ENCODE peak calls at places on chromosomes 6 and 20, in ten cellular contexts. One of them, this sample, is unnamed.

GRCh38 chr20:58921564-58921963 is 59.5 kb upstream of the NELFCD start:
- DNase-seq in mesenteric fat pad: no peak
- DNase-seq in stimulated activated CD4-positive, alpha-beta T cell treated with anti-CD3 and anti-CD28 coated beads, Interleukin-1b, Interleukin-23, amount 100 ng/mL, for 1 hour: no peak
- DNase-seq in fibroblast of the conjunctiva: no peak
- DNase-seq in AG09309: no peak
- DNase-seq in psoas muscle: no peak
- DNase-seq in T-helper 17 cell: no peak
- DNase-seq in activated CD4-positive, alpha-beta T cell treated with anti-CD3 and anti-CD28 coated beads, Interleukin-2, amount 10 ng/mL, durations not matched to agents 7 days and 5 days: no peak
- DNase-seq in NCI-H1092 treated with DMSO at 0.1 percent for 48 hours: peak
- DNase-seq in glomerular endothelial cell: no peak
- DNase-seq in this sample: no peak

GRCh38 chr6:17505062-17505476 is 95.0 kb upstream of the FAM8A1 start:
- DNase-seq in mesenteric fat pad: no peak
- DNase-seq in stimulated activated CD4-positive, alpha-beta T cell treated with anti-CD3 and anti-CD28 coated beads, Interleukin-1b, Interleukin-23, amount 100 ng/mL, for 1 hour: no peak
- DNase-seq in fibroblast of the conjunctiva: no peak
- DNase-seq in AG09309: no peak
- DNase-seq in psoas muscle: no peak
- DNase-seq in T-helper 17 cell: no peak
- DNase-seq in activated CD4-positive, alpha-beta T cell treated with anti-CD3 and anti-CD28 coated beads, Interleukin-2, amount 10 ng/mL, durations not matched to agents 7 days and 5 days: no peak
- DNase-seq in NCI-H1092 treated with DMSO at 0.1 percent for 48 hours: no peak
- DNase-seq in glomerular endothelial cell: no peak
- DNase-seq in this sample: no peak

GRCh38 chr6:170047813-170048212 is 243.1 kb downstream of the DLL1 start:
- DNase-seq in mesenteric fat pad: peak
- DNase-seq in stimulated activated CD4-positive, alpha-beta T cell treated with anti-CD3 and anti-CD28 coated beads, Interleukin-1b, Interleukin-23, amount 100 ng/mL, for 1 hour: no peak
- DNase-seq in fibroblast of the conjunctiva: no peak
- DNase-seq in AG09309: no peak
- DNase-seq in psoas muscle: no peak
- DNase-seq in T-helper 17 cell: no peak
- DNase-seq in activated CD4-positive, alpha-beta T cell treated with anti-CD3 and anti-CD28 coated beads, Interleukin-2, amount 10 ng/mL, durations not matched to agents 7 days and 5 days: no peak
- DNase-seq in NCI-H1092 treated with DMSO at 0.1 percent for 48 hours: no peak
- DNase-seq in glomerular endothelial cell: no peak
- DNase-seq in this sample: no peak

GRCh38 chr6:99603421-99604160 is 3.0 kb upstream of the PRDM13 start:
- DNase-seq in mesenteric fat pad: no peak
- DNase-seq in stimulated activated CD4-positive, alpha-beta T cell treated with anti-CD3 and anti-CD28 coated beads, Interleukin-1b, Interleukin-23, amount 100 ng/mL, for 1 hour: no peak
- DNase-seq in fibroblast of the conjunctiva: no peak
- DNase-seq in AG09309: no peak
- DNase-seq in psoas muscle: no peak
- DNase-seq in T-helper 17 cell: no peak
- DNase-seq in activated CD4-positive, alpha-beta T cell treated with anti-CD3 and anti-CD28 coated beads, Interleukin-2, amount 10 ng/mL, durations not matched to agents 7 days and 5 days: no peak
- DNase-seq in NCI-H1092 treated with DMSO at 0.1 percent for 48 hours: peak
- DNase-seq in glomerular endothelial cell: no peak
- DNase-seq in this sample: no peak

GRCh38 chr6:47512872-47513271 is 35.3 kb downstream of the CD2AP start:
- DNase-seq in mesenteric fat pad: no peak
- DNase-seq in stimulated activated CD4-positive, alpha-beta T cell treated with anti-CD3 and anti-CD28 coated beads, Interleukin-1b, Interleukin-23, amount 100 ng/mL, for 1 hour: no peak
- DNase-seq in fibroblast of the conjunctiva: no peak
- DNase-seq in AG09309: no peak
- DNase-seq in psoas muscle: no peak
- DNase-seq in T-helper 17 cell: no peak
- DNase-seq in activated CD4-positive, alpha-beta T cell treated with anti-CD3 and anti-CD28 coated beads, Interleukin-2, amount 10 ng/mL, durations not matched to agents 7 days and 5 days: no peak
- DNase-seq in NCI-H1092 treated with DMSO at 0.1 percent for 48 hours: no peak
- DNase-seq in glomerular endothelial cell: no peak
- DNase-seq in this sample: no peak

GRCh38 chr20:62080249-62080993 is 14.7 kb upstream of the TAF4 start:
- DNase-seq in mesenteric fat pad: no peak
- DNase-seq in stimulated activated CD4-positive, alpha-beta T cell treated with anti-CD3 and anti-CD28 coated beads, Interleukin-1b, Interleukin-23, amount 100 ng/mL, for 1 hour: no peak
- DNase-seq in fibroblast of the conjunctiva: no peak
- DNase-seq in AG09309: no peak
- DNase-seq in psoas muscle: no peak
- DNase-seq in T-helper 17 cell: no peak
- DNase-seq in activated CD4-positive, alpha-beta T cell treated with anti-CD3 and anti-CD28 coated beads, Interleukin-2, amount 10 ng/mL, durations not matched to agents 7 days and 5 days: no peak
- DNase-seq in NCI-H1092 treated with DMSO at 0.1 percent for 48 hours: no peak
- DNase-seq in glomerular endothelial cell: no peak
- DNase-seq in this sample: no peak

GRCh38 chr6:136723780-136724179 is 68.5 kb downstream of the MAP3K5 start:
- DNase-seq in mesenteric fat pad: no peak
- DNase-seq in stimulated activated CD4-positive, alpha-beta T cell treated with anti-CD3 and anti-CD28 coated beads, Interleukin-1b, Interleukin-23, amount 100 ng/mL, for 1 hour: peak
- DNase-seq in fibroblast of the conjunctiva: no peak
- DNase-seq in AG09309: no peak
- DNase-seq in psoas muscle: no peak
- DNase-seq in T-helper 17 cell: no peak
- DNase-seq in activated CD4-positive, alpha-beta T cell treated with anti-CD3 and anti-CD28 coated beads, Interleukin-2, amount 10 ng/mL, durations not matched to agents 7 days and 5 days: peak
- DNase-seq in NCI-H1092 treated with DMSO at 0.1 percent for 48 hours: no peak
- DNase-seq in glomerular endothelial cell: no peak
- DNase-seq in this sample: peak

GRCh38 chr6:12656841-12657435 is 59.6 kb upstream of the PHACTR1 start:
- DNase-seq in mesenteric fat pad: no peak
- DNase-seq in stimulated activated CD4-positive, alpha-beta T cell treated with anti-CD3 and anti-CD28 coated beads, Interleukin-1b, Interleukin-23, amount 100 ng/mL, for 1 hour: no peak
- DNase-seq in fibroblast of the conjunctiva: peak
- DNase-seq in AG09309: no peak
- DNase-seq in psoas muscle: no peak
- DNase-seq in T-helper 17 cell: no peak
- DNase-seq in activated CD4-positive, alpha-beta T cell treated with anti-CD3 and anti-CD28 coated beads, Interleukin-2, amount 10 ng/mL, durations not matched to agents 7 days and 5 days: no peak
- DNase-seq in NCI-H1092 treated with DMSO at 0.1 percent for 48 hours: no peak
- DNase-seq in glomerular endothelial cell: no peak
- DNase-seq in this sample: no peak

GRCh38 chr20:62764156-62764935 is 31.9 kb upstream of the MRGBP start:
- DNase-seq in mesenteric fat pad: no peak
- DNase-seq in stimulated activated CD4-positive, alpha-beta T cell treated with anti-CD3 and anti-CD28 coated beads, Interleukin-1b, Interleukin-23, amount 100 ng/mL, for 1 hour: no peak
- DNase-seq in fibroblast of the conjunctiva: no peak
- DNase-seq in AG09309: no peak
- DNase-seq in psoas muscle: peak
- DNase-seq in T-helper 17 cell: no peak
- DNase-seq in activated CD4-positive, alpha-beta T cell treated with anti-CD3 and anti-CD28 coated beads, Interleukin-2, amount 10 ng/mL, durations not matched to agents 7 days and 5 days: no peak
- DNase-seq in NCI-H1092 treated with DMSO at 0.1 percent for 48 hours: no peak
- DNase-seq in glomerular endothelial cell: no peak
- DNase-seq in this sample: no peak

GRCh38 chr6:120857422-120857821 is 476.9 kb downstream of the TBC1D32 start:
- DNase-seq in mesenteric fat pad: no peak
- DNase-seq in stimulated activated CD4-positive, alpha-beta T cell treated with anti-CD3 and anti-CD28 coated beads, Interleukin-1b, Interleukin-23, amount 100 ng/mL, for 1 hour: no peak
- DNase-seq in fibroblast of the conjunctiva: no peak
- DNase-seq in AG09309: no peak
- DNase-seq in psoas muscle: no peak
- DNase-seq in T-helper 17 cell: no peak
- DNase-seq in activated CD4-positive, alpha-beta T cell treated with anti-CD3 and anti-CD28 coated beads, Interleukin-2, amount 10 ng/mL, durations not matched to agents 7 days and 5 days: no peak
- DNase-seq in NCI-H1092 treated with DMSO at 0.1 percent for 48 hours: no peak
- DNase-seq in glomerular endothelial cell: no peak
- DNase-seq in this sample: no peak

GRCh38 chr20:58719258-58719657 is 26.7 kb downstream of the NPEPL1 start:
- DNase-seq in mesenteric fat pad: peak
- DNase-seq in stimulated activated CD4-positive, alpha-beta T cell treated with anti-CD3 and anti-CD28 coated beads, Interleukin-1b, Interleukin-23, amount 100 ng/mL, for 1 hour: no peak
- DNase-seq in fibroblast of the conjunctiva: no peak
- DNase-seq in AG09309: no peak
- DNase-seq in psoas muscle: peak
- DNase-seq in T-helper 17 cell: no peak
- DNase-seq in activated CD4-positive, alpha-beta T cell treated with anti-CD3 and anti-CD28 coated beads, Interleukin-2, amount 10 ng/mL, durations not matched to agents 7 days and 5 days: peak
- DNase-seq in NCI-H1092 treated with DMSO at 0.1 percent for 48 hours: no peak
- DNase-seq in glomerular endothelial cell: no peak
- DNase-seq in this sample: no peak

GRCh38 chr6:161104966-161105365 is 113.4 kb downstream of the MAP3K4 start:
- DNase-seq in mesenteric fat pad: no peak
- DNase-seq in stimulated activated CD4-positive, alpha-beta T cell treated with anti-CD3 and anti-CD28 coated beads, Interleukin-1b, Interleukin-23, amount 100 ng/mL, for 1 hour: no peak
- DNase-seq in fibroblast of the conjunctiva: no peak
- DNase-seq in AG09309: peak
- DNase-seq in psoas muscle: no peak
- DNase-seq in T-helper 17 cell: no peak
- DNase-seq in activated CD4-positive, alpha-beta T cell treated with anti-CD3 and anti-CD28 coated beads, Interleukin-2, amount 10 ng/mL, durations not matched to agents 7 days and 5 days: no peak
- DNase-seq in NCI-H1092 treated with DMSO at 0.1 percent for 48 hours: no peak
- DNase-seq in glomerular endothelial cell: no peak
- DNase-seq in this sample: no peak

GRCh38 chr6:4563877-4564276 is 212.3 kb upstream of the CDYL start:
- DNase-seq in mesenteric fat pad: no peak
- DNase-seq in stimulated activated CD4-positive, alpha-beta T cell treated with anti-CD3 and anti-CD28 coated beads, Interleukin-1b, Interleukin-23, amount 100 ng/mL, for 1 hour: no peak
- DNase-seq in fibroblast of the conjunctiva: no peak
- DNase-seq in AG09309: no peak
- DNase-seq in psoas muscle: no peak
- DNase-seq in T-helper 17 cell: no peak
- DNase-seq in activated CD4-positive, alpha-beta T cell treated with anti-CD3 and anti-CD28 coated beads, Interleukin-2, amount 10 ng/mL, durations not matched to agents 7 days and 5 days: no peak
- DNase-seq in NCI-H1092 treated with DMSO at 0.1 percent for 48 hours: no peak
- DNase-seq in glomerular endothelial cell: no peak
- DNase-seq in this sample: no peak

GRCh38 chr20:24572862-24573261 is 103.4 kb downstream of the SYNDIG1 start:
- DNase-seq in mesenteric fat pad: no peak
- DNase-seq in stimulated activated CD4-positive, alpha-beta T cell treated with anti-CD3 and anti-CD28 coated beads, Interleukin-1b, Interleukin-23, amount 100 ng/mL, for 1 hour: no peak
- DNase-seq in fibroblast of the conjunctiva: no peak
- DNase-seq in AG09309: no peak
- DNase-seq in psoas muscle: no peak
- DNase-seq in T-helper 17 cell: no peak
- DNase-seq in activated CD4-positive, alpha-beta T cell treated with anti-CD3 and anti-CD28 coated beads, Interleukin-2, amount 10 ng/mL, durations not matched to agents 7 days and 5 days: no peak
- DNase-seq in NCI-H1092 treated with DMSO at 0.1 percent for 48 hours: no peak
- DNase-seq in glomerular endothelial cell: no peak
- DNase-seq in this sample: no peak

GRCh38 chr6:46901747-46902362 is 19.9 kb downstream of the ADGRF5 start:
- DNase-seq in mesenteric fat pad: no peak
- DNase-seq in stimulated activated CD4-positive, alpha-beta T cell treated with anti-CD3 and anti-CD28 coated beads, Interleukin-1b, Interleukin-23, amount 100 ng/mL, for 1 hour: no peak
- DNase-seq in fibroblast of the conjunctiva: no peak
- DNase-seq in AG09309: no peak
- DNase-seq in psoas muscle: no peak
- DNase-seq in T-helper 17 cell: no peak
- DNase-seq in activated CD4-positive, alpha-beta T cell treated with anti-CD3 and anti-CD28 coated beads, Interleukin-2, amount 10 ng/mL, durations not matched to agents 7 days and 5 days: no peak
- DNase-seq in NCI-H1092 treated with DMSO at 0.1 percent for 48 hours: no peak
- DNase-seq in glomerular endothelial cell: peak
- DNase-seq in this sample: no peak

GRCh38 chr6:8414844-8415243 is 20.5 kb downstream of the SLC35B3 start:
- DNase-seq in mesenteric fat pad: no peak
- DNase-seq in stimulated activated CD4-positive, alpha-beta T cell treated with anti-CD3 and anti-CD28 coated beads, Interleukin-1b, Interleukin-23, amount 100 ng/mL, for 1 hour: no peak
- DNase-seq in fibroblast of the conjunctiva: no peak
- DNase-seq in AG09309: no peak
- DNase-seq in psoas muscle: no peak
- DNase-seq in T-helper 17 cell: no peak
- DNase-seq in activated CD4-positive, alpha-beta T cell treated with anti-CD3 and anti-CD28 coated beads, Interleukin-2, amount 10 ng/mL, durations not matched to agents 7 days and 5 days: no peak
- DNase-seq in NCI-H1092 treated with DMSO at 0.1 percent for 48 hours: no peak
- DNase-seq in glomerular endothelial cell: no peak
- DNase-seq in this sample: no peak

GRCh38 chr20:5168582-5169396 is 42.0 kb downstream of the CDS2 start:
- DNase-seq in mesenteric fat pad: no peak
- DNase-seq in stimulated activated CD4-positive, alpha-beta T cell treated with anti-CD3 and anti-CD28 coated beads, Interleukin-1b, Interleukin-23, amount 100 ng/mL, for 1 hour: no peak
- DNase-seq in fibroblast of the conjunctiva: no peak
- DNase-seq in AG09309: no peak
- DNase-seq in psoas muscle: peak
- DNase-seq in T-helper 17 cell: no peak
- DNase-seq in activated CD4-positive, alpha-beta T cell treated with anti-CD3 and anti-CD28 coated beads, Interleukin-2, amount 10 ng/mL, durations not matched to agents 7 days and 5 days: no peak
- DNase-seq in NCI-H1092 treated with DMSO at 0.1 percent for 48 hours: peak
- DNase-seq in glomerular endothelial cell: no peak
- DNase-seq in this sample: no peak

GRCh38 chr6:105519954-105520353 is 117.1 kb upstream of the PREP start:
- DNase-seq in mesenteric fat pad: no peak
- DNase-seq in stimulated activated CD4-positive, alpha-beta T cell treated with anti-CD3 and anti-CD28 coated beads, Interleukin-1b, Interleukin-23, amount 100 ng/mL, for 1 hour: no peak
- DNase-seq in fibroblast of the conjunctiva: no peak
- DNase-seq in AG09309: peak
- DNase-seq in psoas muscle: no peak
- DNase-seq in T-helper 17 cell: no peak
- DNase-seq in activated CD4-positive, alpha-beta T cell treated with anti-CD3 and anti-CD28 coated beads, Interleukin-2, amount 10 ng/mL, durations not matched to agents 7 days and 5 days: no peak
- DNase-seq in NCI-H1092 treated with DMSO at 0.1 percent for 48 hours: no peak
- DNase-seq in glomerular endothelial cell: no peak
- DNase-seq in this sample: no peak

GRCh38 chr6:136750821-136751220 is 41.5 kb downstream of the MAP3K5 start:
- DNase-seq in mesenteric fat pad: no peak
- DNase-seq in stimulated activated CD4-positive, alpha-beta T cell treated with anti-CD3 and anti-CD28 coated beads, Interleukin-1b, Interleukin-23, amount 100 ng/mL, for 1 hour: no peak
- DNase-seq in fibroblast of the conjunctiva: no peak
- DNase-seq in AG09309: no peak
- DNase-seq in psoas muscle: no peak
- DNase-seq in T-helper 17 cell: no peak
- DNase-seq in activated CD4-positive, alpha-beta T cell treated with anti-CD3 and anti-CD28 coated beads, Interleukin-2, amount 10 ng/mL, durations not matched to agents 7 days and 5 days: no peak
- DNase-seq in NCI-H1092 treated with DMSO at 0.1 percent for 48 hours: no peak
- DNase-seq in glomerular endothelial cell: no peak
- DNase-seq in this sample: no peak

GRCh38 chr6:28488916-28489365 is 26.7 kb downstream of the GPX6 start:
- DNase-seq in mesenteric fat pad: no peak
- DNase-seq in stimulated activated CD4-positive, alpha-beta T cell treated with anti-CD3 and anti-CD28 coated beads, Interleukin-1b, Interleukin-23, amount 100 ng/mL, for 1 hour: no peak
- DNase-seq in fibroblast of the conjunctiva: peak
- DNase-seq in AG09309: peak
- DNase-seq in psoas muscle: no peak
- DNase-seq in T-helper 17 cell: no peak
- DNase-seq in activated CD4-positive, alpha-beta T cell treated with anti-CD3 and anti-CD28 coated beads, Interleukin-2, amount 10 ng/mL, durations not matched to agents 7 days and 5 days: peak
- DNase-seq in NCI-H1092 treated with DMSO at 0.1 percent for 48 hours: no peak
- DNase-seq in glomerular endothelial cell: peak
- DNase-seq in this sample: no peak